ENCODE peak calls at places on chromosomes 4 and X, in four cellular contexts. One of them, this sample, is unnamed.
A peak's percentile ranks its signal among the peaks of the same experiment; 100 is the strongest.

GRCh38 chr4:24413311-24413784 is 171.0 kb downstream of the DHX15 start:
- DNase-seq in HCT116: no peak
- DNase-seq in K562: no peak
- DNase-seq in GM12878: no peak
- DNase-seq in this sample: peak; percentile 46

GRCh38 chr4:24521544-24521943 is 62.8 kb downstream of the DHX15 start:
- DNase-seq in HCT116: no peak
- DNase-seq in K562: no peak
- DNase-seq in GM12878: no peak
- DNase-seq in this sample: no peak

GRCh38 chr4:117010695-117011094 is 74.7 kb downstream of the TRAM1L1 start:
- DNase-seq in K562: no peak
- DNase-seq in HCT116: no peak
- DNase-seq in GM12878: no peak
- DNase-seq in this sample: no peak

GRCh38 chr4:132557660-132558059 is 591.4 kb upstream of the PCDH10 start:
- DNase-seq in HCT116: peak; percentile 26
- DNase-seq in K562: no peak
- DNase-seq in GM12878: no peak
- DNase-seq in this sample: no peak

GRCh38 chrX:145687707-145688106 is 129.9 kb upstream of the SLITRK2 start:
- DNase-seq in GM12878: no peak
- DNase-seq in K562: no peak
- DNase-seq in HCT116: no peak
- DNase-seq in this sample: no peak

GRCh38 chr4:93182722-93183121 is 645.8 kb upstream of the ATOH1 start:
- DNase-seq in K562: no peak
- DNase-seq in GM12878: no peak
- DNase-seq in HCT116: no peak
- DNase-seq in this sample: no peak

GRCh38 chr4:24115101-24115500 is 225.3 kb upstream of the PPARGC1A start:
- DNase-seq in K562: no peak
- DNase-seq in GM12878: no peak
- DNase-seq in HCT116: no peak
- DNase-seq in this sample: no peak

GRCh38 chr4:38069271-38069760 is 109.1 kb downstream of the PTTG2 start:
- DNase-seq in HCT116: no peak
- DNase-seq in GM12878: no peak
- DNase-seq in K562: peak; percentile 67
- DNase-seq in this sample: no peak

GRCh38 chr4:177105526-177105925 is 204.1 kb upstream of the NEIL3 start:
- DNase-seq in K562: no peak
- DNase-seq in HCT116: no peak
- DNase-seq in GM12878: no peak
- DNase-seq in this sample: no peak

GRCh38 chr4:22515888-22516541 is at the start of gene ADGRA3:
- DNase-seq in GM12878: no peak
- DNase-seq in HCT116: no peak
- DNase-seq in K562: peak; percentile 15
- DNase-seq in this sample: no peak

GRCh38 chr4:2881431-2881830 is 37.8 kb downstream of the ADD1 start:
- DNase-seq in K562: no peak
- DNase-seq in HCT116: no peak
- DNase-seq in GM12878: no peak
- DNase-seq in this sample: no peak

GRCh38 chr4:153643406-153644016 is 40.6 kb upstream of the TLR2 start:
- DNase-seq in K562: peak; percentile 56
- DNase-seq in HCT116: peak; percentile 46
- DNase-seq in GM12878: peak; percentile 50
- DNase-seq in this sample: no peak

GRCh38 chrX:72308566-72309296 is 3.0 kb upstream of the CITED1 start:
- DNase-seq in HCT116: peak; percentile 34
- DNase-seq in K562: peak; percentile 70
- DNase-seq in GM12878: no peak
- DNase-seq in this sample: no peak

GRCh38 chr4:1907848-1908525 is 36.8 kb downstream of the NSD2 start:
- DNase-seq in HCT116: no peak
- DNase-seq in GM12878: no peak
- DNase-seq in K562: no peak
- DNase-seq in this sample: no peak

GRCh38 chrX:150569155-150569477 is 695 bp downstream of the MTM1 start:
- DNase-seq in GM12878: no peak
- DNase-seq in HCT116: no peak
- DNase-seq in K562: no peak
- DNase-seq in this sample: no peak

GRCh38 chr4:173485164-173485563 is 44.9 kb downstream of the HAND2 start:
- DNase-seq in K562: no peak
- DNase-seq in GM12878: no peak
- DNase-seq in HCT116: no peak
- DNase-seq in this sample: no peak

GRCh38 chrX:18895157-18895952 is 88.6 kb downstream of the PHKA2 start:
- DNase-seq in K562: no peak
- DNase-seq in GM12878: no peak
- DNase-seq in HCT116: no peak
- DNase-seq in this sample: no peak

GRCh38 chr4:48962636-48963035 is 23.4 kb upstream of the CWH43 start:
- DNase-seq in HCT116: no peak
- DNase-seq in GM12878: no peak
- DNase-seq in K562: no peak
- DNase-seq in this sample: no peak

GRCh38 chr4:70734168-70734954 is 12.6 kb downstream of the RUFY3 start:
- DNase-seq in HCT116: no peak
- DNase-seq in K562: no peak
- DNase-seq in GM12878: peak; percentile 74
- DNase-seq in this sample: no peak

GRCh38 chr4:20196476-20196875 is 55.2 kb upstream of the SLIT2 start:
- DNase-seq in K562: no peak
- DNase-seq in HCT116: no peak
- DNase-seq in GM12878: no peak
- DNase-seq in this sample: no peak

GRCh38 chr4:4762909-4763814 is 96.3 kb upstream of the MSX1 start:
- DNase-seq in HCT116: peak; percentile 98
- DNase-seq in GM12878: peak; percentile 86
- DNase-seq in K562: no peak
- DNase-seq in this sample: no peak

GRCh38 chr4:167616471-167616870 is 382.2 kb upstream of the SPOCK3 start:
- DNase-seq in HCT116: no peak
- DNase-seq in K562: no peak
- DNase-seq in GM12878: no peak
- DNase-seq in this sample: no peak

GRCh38 chrX:129754266-129755024 is 15.7 kb downstream of the XPNPEP2 start:
- DNase-seq in GM12878: no peak
- DNase-seq in HCT116: no peak
- DNase-seq in K562: peak; percentile 49
- DNase-seq in this sample: peak; percentile 81

GRCh38 chr4:19532120-19532848 is 719.4 kb upstream of the SLIT2 start:
- DNase-seq in K562: no peak
- DNase-seq in GM12878: no peak
- DNase-seq in HCT116: no peak
- DNase-seq in this sample: no peak

GRCh38 chr4:108270466-108271450 is 102.0 kb upstream of the LEF1 start:
- DNase-seq in HCT116: no peak
- DNase-seq in K562: no peak
- DNase-seq in GM12878: no peak
- DNase-seq in this sample: no peak

GRCh38 chrX:53087378-53087777 is 5.2 kb downstream of the TSPYL2 start:
- DNase-seq in K562: no peak
- DNase-seq in GM12878: no peak
- DNase-seq in HCT116: no peak
- DNase-seq in this sample: no peak

GRCh38 chr4:101649790-101650450 is 140.6 kb upstream of the BANK1 start:
- DNase-seq in HCT116: no peak
- DNase-seq in GM12878: no peak
- DNase-seq in K562: no peak
- DNase-seq in this sample: no peak

GRCh38 chr4:134727696-134728095 is 526.1 kb upstream of the PABPC4L start:
- DNase-seq in K562: no peak
- DNase-seq in GM12878: no peak
- DNase-seq in HCT116: no peak
- DNase-seq in this sample: no peak

GRCh38 chr4:39036172-39036571 is 4.0 kb upstream of the TMEM156 start:
- DNase-seq in GM12878: no peak
- DNase-seq in K562: no peak
- DNase-seq in HCT116: no peak
- DNase-seq in this sample: no peak

GRCh38 chr4:82801910-82802521 is 3.4 kb upstream of the SCD5 start:
- DNase-seq in GM12878: no peak
- DNase-seq in HCT116: no peak
- DNase-seq in K562: no peak
- DNase-seq in this sample: no peak

GRCh38 chrX:118727686-118728339 is 407 bp downstream of the IL13RA1 start:
- DNase-seq in GM12878: no peak
- DNase-seq in K562: peak; percentile 11
- DNase-seq in HCT116: no peak
- DNase-seq in this sample: no peak

GRCh38 chrX:153828723-153829548 is 1.4 kb downstream of the PDZD4 start:
- DNase-seq in HCT116: no peak
- DNase-seq in GM12878: no peak
- DNase-seq in K562: no peak
- DNase-seq in this sample: no peak

GRCh38 chr4:68797048-68797447 is 18.7 kb upstream of the UGT2B10 start:
- DNase-seq in HCT116: no peak
- DNase-seq in K562: no peak
- DNase-seq in GM12878: no peak
- DNase-seq in this sample: no peak

GRCh38 chr4:41024556-41025491 is 189.5 kb downstream of the APBB2 start:
- DNase-seq in K562: no peak
- DNase-seq in GM12878: no peak
- DNase-seq in HCT116: peak; percentile 51
- DNase-seq in this sample: no peak

GRCh38 chr4:182091128-182091527 is 152.1 kb upstream of the TENM3 start:
- DNase-seq in GM12878: no peak
- DNase-seq in HCT116: no peak
- DNase-seq in K562: no peak
- DNase-seq in this sample: no peak

GRCh38 chr4:183798921-183799307 is 106.2 kb upstream of the STOX2 start:
- DNase-seq in K562: no peak
- DNase-seq in HCT116: no peak
- DNase-seq in GM12878: no peak
- DNase-seq in this sample: no peak

GRCh38 chr4:122555216-122555615 is 65.7 kb downstream of the IL21 start:
- DNase-seq in GM12878: no peak
- DNase-seq in HCT116: no peak
- DNase-seq in K562: no peak
- DNase-seq in this sample: no peak

GRCh38 chrX:140765043-140765784 is 55.7 kb downstream of the LINC00632 start:
- DNase-seq in HCT116: no peak
- DNase-seq in K562: no peak
- DNase-seq in GM12878: no peak
- DNase-seq in this sample: no peak

GRCh38 chr4:165207016-165207430 is 338 bp upstream of the KLHL2 start:
- DNase-seq in K562: peak; percentile 19
- DNase-seq in GM12878: no peak
- DNase-seq in HCT116: no peak
- DNase-seq in this sample: no peak
- TF ChIP-seq EGR1 in K562: no peak
- TF ChIP-seq EGR1 in GM12878: no peak
- TF ChIP-seq EGR1 in HCT116: no peak
- TF ChIP-seq EGR1 in this sample: no peak

GRCh38 chr4:16727218-16727617 is 171.2 kb downstream of the LDB2 start:
- DNase-seq in HCT116: no peak
- DNase-seq in GM12878: no peak
- DNase-seq in K562: no peak
- DNase-seq in this sample: no peak

GRCh38 chr4:16722386-16722785 is 176.1 kb downstream of the LDB2 start:
- DNase-seq in K562: no peak
- DNase-seq in GM12878: no peak
- DNase-seq in HCT116: no peak
- DNase-seq in this sample: no peak

GRCh38 chr4:16725252-16725651 is 173.2 kb downstream of the LDB2 start:
- DNase-seq in K562: no peak
- DNase-seq in HCT116: no peak
- DNase-seq in GM12878: no peak
- DNase-seq in this sample: no peak

GRCh38 chr4:16717266-16717970 is 181.0 kb downstream of the LDB2 start:
- DNase-seq in GM12878: no peak
- DNase-seq in HCT116: no peak
- DNase-seq in K562: no peak
- DNase-seq in this sample: no peak

GRCh38 chr4:16721618-16722291 is 176.7 kb downstream of the LDB2 start:
- DNase-seq in GM12878: no peak
- DNase-seq in K562: peak; percentile 14
- DNase-seq in HCT116: no peak
- DNase-seq in this sample: no peak
- TF ChIP-seq EGR1 in GM12878: no peak
- TF ChIP-seq EGR1 in K562: no peak
- TF ChIP-seq EGR1 in HCT116: no peak
- TF ChIP-seq EGR1 in this sample: no peak

DNA sequence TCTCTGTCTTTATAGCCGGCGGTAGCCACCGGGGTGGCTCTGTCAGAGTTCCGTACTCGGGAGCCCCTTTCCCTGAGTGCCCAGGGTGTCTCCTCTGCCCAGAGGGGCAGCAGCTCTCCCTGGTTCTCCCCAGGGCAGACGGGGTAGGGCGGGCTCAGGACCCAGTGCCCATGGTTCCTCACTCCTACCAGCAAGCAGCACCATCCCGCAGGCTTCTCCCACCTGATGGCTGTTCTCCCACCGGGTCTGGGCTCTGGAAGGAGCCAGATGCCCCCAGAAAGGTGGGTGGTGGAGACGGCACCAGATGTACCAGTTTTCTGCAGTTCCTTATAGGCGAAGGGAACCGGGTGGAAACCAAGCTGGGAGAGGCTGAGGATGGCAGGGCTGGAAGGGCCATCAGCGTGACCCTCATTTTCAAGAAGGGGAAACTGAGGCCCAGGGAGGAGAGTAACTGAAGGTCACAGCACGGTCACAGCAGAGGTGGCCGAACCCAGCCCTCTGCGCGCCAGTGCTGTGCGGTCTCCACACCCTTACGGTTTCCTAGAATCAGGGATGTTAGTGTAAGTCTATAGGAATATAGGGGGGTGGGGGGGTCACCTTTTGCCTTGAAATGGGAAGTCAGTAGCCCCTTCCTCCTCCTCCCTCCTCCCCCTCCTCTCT is 198.7 kb downstream of the AFAP1 start:
- DNase-seq in GM12878: no peak
- DNase-seq in HCT116: no peak
- DNase-seq in K562: no peak
- DNase-seq in this sample: no peak
- TF ChIP-seq EGR1 in GM12878: no peak
- TF ChIP-seq EGR1 in HCT116: no peak
- TF ChIP-seq EGR1 in K562: no peak
- TF ChIP-seq EGR1 in this sample: no peak

GRCh38 chr4:90419124-90419711 is 292.0 kb downstream of the CCSER1 start:
- DNase-seq in K562: no peak
- DNase-seq in GM12878: no peak
- DNase-seq in HCT116: peak; percentile 3
- DNase-seq in this sample: no peak
- TF ChIP-seq EGR1 in K562: no peak
- TF ChIP-seq EGR1 in GM12878: no peak
- TF ChIP-seq EGR1 in HCT116: no peak
- TF ChIP-seq EGR1 in this sample: no peak